ENCODE peak calls at places on chromosomes 3 and 15, in four cellular contexts. One of them, this sample, is unnamed.

GRCh38 chr3:129428382-129429079 is at the start of gene EFCAB12:
- DNase-seq in sigmoid colon: peak; percentile 98
- DNase-seq in mammary epithelial cell: peak; percentile 82
- DNase-seq in stimulated activated CD4-positive, alpha-beta T cell treated with anti-CD3 and anti-CD28 coated beads, Interleukin-2, amount 100 ng/mL, for 48 hours: peak; percentile 88
- DNase-seq in this sample: peak; percentile 93

GRCh38 chr3:170085396-170085795 is 47.6 kb downstream of the GPR160 start:
- DNase-seq in sigmoid colon: no peak
- DNase-seq in mammary epithelial cell: no peak
- DNase-seq in stimulated activated CD4-positive, alpha-beta T cell treated with anti-CD3 and anti-CD28 coated beads, Interleukin-2, amount 100 ng/mL, for 48 hours: no peak
- DNase-seq in this sample: no peak

GRCh38 chr15:40743921-40744809 is 10.9 kb downstream of the RMDN3 start:
- DNase-seq in sigmoid colon: peak; percentile 49
- DNase-seq in mammary epithelial cell: peak; percentile 78
- DNase-seq in stimulated activated CD4-positive, alpha-beta T cell treated with anti-CD3 and anti-CD28 coated beads, Interleukin-2, amount 100 ng/mL, for 48 hours: peak; percentile 45
- DNase-seq in this sample: peak; percentile 57

GRCh38 chr3:15317164-15317477 is 15.3 kb downstream of the SH3BP5 start:
- DNase-seq in sigmoid colon: peak; percentile 64
- DNase-seq in mammary epithelial cell: no peak
- DNase-seq in stimulated activated CD4-positive, alpha-beta T cell treated with anti-CD3 and anti-CD28 coated beads, Interleukin-2, amount 100 ng/mL, for 48 hours: no peak
- DNase-seq in this sample: no peak

GRCh38 chr15:43465105-43465504 is 27.9 kb downstream of the TP53BP1 start:
- DNase-seq in sigmoid colon: no peak
- DNase-seq in mammary epithelial cell: peak; percentile 80
- DNase-seq in stimulated activated CD4-positive, alpha-beta T cell treated with anti-CD3 and anti-CD28 coated beads, Interleukin-2, amount 100 ng/mL, for 48 hours: no peak
- DNase-seq in this sample: no peak

GRCh38 chr3:70360985-70361384 is 48.5 kb upstream of the MDFIC2 start:
- DNase-seq in sigmoid colon: no peak
- DNase-seq in mammary epithelial cell: peak; percentile 13
- DNase-seq in stimulated activated CD4-positive, alpha-beta T cell treated with anti-CD3 and anti-CD28 coated beads, Interleukin-2, amount 100 ng/mL, for 48 hours: no peak
- DNase-seq in this sample: peak; percentile 17

GRCh38 chr3:169044341-169045113 is 619.0 kb downstream of the MECOM start:
- DNase-seq in sigmoid colon: no peak
- DNase-seq in mammary epithelial cell: peak; percentile 77
- DNase-seq in stimulated activated CD4-positive, alpha-beta T cell treated with anti-CD3 and anti-CD28 coated beads, Interleukin-2, amount 100 ng/mL, for 48 hours: no peak
- DNase-seq in this sample: peak; percentile 18

GRCh38 chr3:72137865-72138861 is 353.2 kb upstream of the PROK2 start:
- DNase-seq in sigmoid colon: no peak
- DNase-seq in mammary epithelial cell: no peak
- DNase-seq in stimulated activated CD4-positive, alpha-beta T cell treated with anti-CD3 and anti-CD28 coated beads, Interleukin-2, amount 100 ng/mL, for 48 hours: peak; percentile 30
- DNase-seq in this sample: no peak

GRCh38 chr15:31163769-31164572 is 62.4 kb upstream of the TRPM1 start:
- DNase-seq in sigmoid colon: no peak
- DNase-seq in mammary epithelial cell: peak; percentile 92
- DNase-seq in stimulated activated CD4-positive, alpha-beta T cell treated with anti-CD3 and anti-CD28 coated beads, Interleukin-2, amount 100 ng/mL, for 48 hours: no peak
- DNase-seq in this sample: no peak

GRCh38 chr15:31374489-31374888 is 47.9 kb downstream of the KLF13 start:
- DNase-seq in sigmoid colon: no peak
- DNase-seq in mammary epithelial cell: no peak
- DNase-seq in stimulated activated CD4-positive, alpha-beta T cell treated with anti-CD3 and anti-CD28 coated beads, Interleukin-2, amount 100 ng/mL, for 48 hours: no peak
- DNase-seq in this sample: no peak

GRCh38 chr3:40464339-40465110 is 7.4 kb downstream of the RPL14 start:
- DNase-seq in sigmoid colon: no peak
- DNase-seq in mammary epithelial cell: no peak
- DNase-seq in stimulated activated CD4-positive, alpha-beta T cell treated with anti-CD3 and anti-CD28 coated beads, Interleukin-2, amount 100 ng/mL, for 48 hours: no peak
- DNase-seq in this sample: no peak

GRCh38 chr15:31260646-31261265 is 65.9 kb upstream of the KLF13 start:
- DNase-seq in sigmoid colon: peak; percentile 48
- DNase-seq in mammary epithelial cell: no peak
- DNase-seq in stimulated activated CD4-positive, alpha-beta T cell treated with anti-CD3 and anti-CD28 coated beads, Interleukin-2, amount 100 ng/mL, for 48 hours: no peak
- DNase-seq in this sample: no peak

GRCh38 chr3:141367038-141367730 is 1.1 kb upstream of the ZBTB38 start:
- DNase-seq in sigmoid colon: peak; percentile 77
- DNase-seq in mammary epithelial cell: peak; percentile 100
- DNase-seq in stimulated activated CD4-positive, alpha-beta T cell treated with anti-CD3 and anti-CD28 coated beads, Interleukin-2, amount 100 ng/mL, for 48 hours: no peak
- DNase-seq in this sample: peak; percentile 80

GRCh38 chr15:51365417-51365816 is 24.0 kb downstream of the GLDN start:
- DNase-seq in sigmoid colon: no peak
- DNase-seq in mammary epithelial cell: no peak
- DNase-seq in stimulated activated CD4-positive, alpha-beta T cell treated with anti-CD3 and anti-CD28 coated beads, Interleukin-2, amount 100 ng/mL, for 48 hours: no peak
- DNase-seq in this sample: peak; percentile 71

GRCh38 chr3:76474632-76475031 is 565.3 kb upstream of the ROBO2 start:
- DNase-seq in sigmoid colon: no peak
- DNase-seq in mammary epithelial cell: no peak
- DNase-seq in stimulated activated CD4-positive, alpha-beta T cell treated with anti-CD3 and anti-CD28 coated beads, Interleukin-2, amount 100 ng/mL, for 48 hours: no peak
- DNase-seq in this sample: no peak

GRCh38 chr15:69459063-69459462 is 6.4 kb downstream of the RPLP1 start:
- DNase-seq in sigmoid colon: no peak
- DNase-seq in mammary epithelial cell: no peak
- DNase-seq in stimulated activated CD4-positive, alpha-beta T cell treated with anti-CD3 and anti-CD28 coated beads, Interleukin-2, amount 100 ng/mL, for 48 hours: no peak
- DNase-seq in this sample: no peak

GRCh38 chr15:66961407-66961884 is 104.0 kb upstream of the SMAD3 start:
- DNase-seq in sigmoid colon: no peak
- DNase-seq in mammary epithelial cell: no peak
- DNase-seq in stimulated activated CD4-positive, alpha-beta T cell treated with anti-CD3 and anti-CD28 coated beads, Interleukin-2, amount 100 ng/mL, for 48 hours: no peak
- DNase-seq in this sample: no peak

GRCh38 chr15:90683876-90684275 is 33.3 kb upstream of the BLM start:
- DNase-seq in sigmoid colon: no peak
- DNase-seq in mammary epithelial cell: no peak
- DNase-seq in stimulated activated CD4-positive, alpha-beta T cell treated with anti-CD3 and anti-CD28 coated beads, Interleukin-2, amount 100 ng/mL, for 48 hours: no peak
- DNase-seq in this sample: no peak

GRCh38 chr3:103341078-103341477 is 906.3 kb downstream of the ZPLD1 start:
- DNase-seq in sigmoid colon: no peak
- DNase-seq in mammary epithelial cell: no peak
- DNase-seq in stimulated activated CD4-positive, alpha-beta T cell treated with anti-CD3 and anti-CD28 coated beads, Interleukin-2, amount 100 ng/mL, for 48 hours: no peak
- DNase-seq in this sample: no peak

GRCh38 chr3:38544926-38545325 is 48.8 kb downstream of the EXOG start:
- DNase-seq in sigmoid colon: no peak
- DNase-seq in mammary epithelial cell: no peak
- DNase-seq in stimulated activated CD4-positive, alpha-beta T cell treated with anti-CD3 and anti-CD28 coated beads, Interleukin-2, amount 100 ng/mL, for 48 hours: no peak
- DNase-seq in this sample: no peak

GRCh38 chr3:30597131-30597768 is 9.2 kb upstream of the TGFBR2 start:
- DNase-seq in sigmoid colon: no peak
- DNase-seq in mammary epithelial cell: peak; percentile 97
- DNase-seq in stimulated activated CD4-positive, alpha-beta T cell treated with anti-CD3 and anti-CD28 coated beads, Interleukin-2, amount 100 ng/mL, for 48 hours: no peak
- DNase-seq in this sample: peak; percentile 61

GRCh38 chr3:15523660-15524417 is 2.3 kb upstream of the COLQ start:
- DNase-seq in sigmoid colon: no peak
- DNase-seq in mammary epithelial cell: no peak
- DNase-seq in stimulated activated CD4-positive, alpha-beta T cell treated with anti-CD3 and anti-CD28 coated beads, Interleukin-2, amount 100 ng/mL, for 48 hours: no peak
- DNase-seq in this sample: no peak

GRCh38 chr15:45378149-45378912 is at the start of gene GATM:
- DNase-seq in sigmoid colon: peak; percentile 94
- DNase-seq in mammary epithelial cell: peak; percentile 75
- DNase-seq in stimulated activated CD4-positive, alpha-beta T cell treated with anti-CD3 and anti-CD28 coated beads, Interleukin-2, amount 100 ng/mL, for 48 hours: peak; percentile 43
- DNase-seq in this sample: peak; percentile 91

GRCh38 chr3:29297998-29298397 is 17.1 kb downstream of the RBMS3 start:
- DNase-seq in sigmoid colon: no peak
- DNase-seq in mammary epithelial cell: no peak
- DNase-seq in stimulated activated CD4-positive, alpha-beta T cell treated with anti-CD3 and anti-CD28 coated beads, Interleukin-2, amount 100 ng/mL, for 48 hours: no peak
- DNase-seq in this sample: no peak

GRCh38 chr3:141455603-141456327 is 31.1 kb upstream of the RASA2 start:
- DNase-seq in sigmoid colon: no peak
- DNase-seq in mammary epithelial cell: no peak
- DNase-seq in stimulated activated CD4-positive, alpha-beta T cell treated with anti-CD3 and anti-CD28 coated beads, Interleukin-2, amount 100 ng/mL, for 48 hours: no peak
- DNase-seq in this sample: peak; percentile 18

GRCh38 chr3:195001961-195002861 is 268.7 kb downstream of the XXYLT1 start:
- DNase-seq in sigmoid colon: no peak
- DNase-seq in mammary epithelial cell: peak; percentile 52
- DNase-seq in stimulated activated CD4-positive, alpha-beta T cell treated with anti-CD3 and anti-CD28 coated beads, Interleukin-2, amount 100 ng/mL, for 48 hours: no peak
- DNase-seq in this sample: peak; percentile 23

GRCh38 chr3:141728355-141728892 is 9.7 kb upstream of the RNF7 start:
- DNase-seq in sigmoid colon: no peak
- DNase-seq in mammary epithelial cell: no peak
- DNase-seq in stimulated activated CD4-positive, alpha-beta T cell treated with anti-CD3 and anti-CD28 coated beads, Interleukin-2, amount 100 ng/mL, for 48 hours: no peak
- DNase-seq in this sample: no peak

GRCh38 chr3:39383190-39383912 is at the start of gene SLC25A38:
- DNase-seq in sigmoid colon: peak; percentile 91
- DNase-seq in mammary epithelial cell: peak; percentile 83
- DNase-seq in stimulated activated CD4-positive, alpha-beta T cell treated with anti-CD3 and anti-CD28 coated beads, Interleukin-2, amount 100 ng/mL, for 48 hours: peak; percentile 67
- DNase-seq in this sample: peak; percentile 94

GRCh38 chr15:52445553-52445952 is 83.1 kb downstream of the MYO5A start:
- DNase-seq in sigmoid colon: no peak
- DNase-seq in mammary epithelial cell: no peak
- DNase-seq in stimulated activated CD4-positive, alpha-beta T cell treated with anti-CD3 and anti-CD28 coated beads, Interleukin-2, amount 100 ng/mL, for 48 hours: no peak
- DNase-seq in this sample: no peak

This sample was measured in trophoblast cell.